ENCODE peak calls at places on chromosome X, in five cellular contexts. Q, M, A, C and H are unnamed samples.

GRCh38 chrX:106898462-106898861 is 4.7 kb downstream of the RIPPLY1 start:
- DNase-seq in A (peak), C (peak), Q (no peak), M (peak), H (peak)

GRCh38 chrX:16278927-16279326 is 111.6 kb downstream of the MAGEB17 start:
- DNase-seq in A (no peak), C (no peak), M (no peak), Q (peak), H (peak)

GRCh38 chrX:154002215-154002719 is 17.4 kb downstream of the IRAK1 start:
- DNase-seq in A (peak), M (peak), C (peak), Q (no peak), H (peak)

GRCh38 chrX:102979536-102979935 is 42.5 kb downstream of the RAB40AL start:
- DNase-seq in M (no peak), Q (no peak), C (no peak), A (no peak), H (no peak)

GRCh38 chrX:153520286-153520917 is 3.0 kb downstream of the ATP2B3 start:
- DNase-seq in C (no peak), A (no peak), Q (no peak), M (no peak), H (no peak)

GRCh38 chrX:1391370-1391706 is 575 bp downstream of the SLC25A6 start:
- DNase-seq in A (no peak), Q (peak), M (no peak), C (no peak), H (no peak)

GRCh38 chrX:30935985-30936384 is 46.9 kb upstream of the TAB3 start:
- DNase-seq in A (peak), C (no peak), Q (peak), M (no peak), H (peak)

GRCh38 chrX:29662759-29663503 is 552.4 kb upstream of the MAGEB2 start:
- DNase-seq in A (no peak), Q (no peak), C (no peak), M (no peak), H (no peak)

GRCh38 chrX:19560611-19561010 is 45.3 kb upstream of the MAP3K15 start:
- DNase-seq in C (no peak), Q (no peak), M (no peak), A (no peak), H (no peak)

GRCh38 chrX:153844509-153845082 is 14.3 kb upstream of the PDZD4 start:
- DNase-seq in Q (peak), M (no peak), A (no peak), C (no peak), H (no peak)

GRCh38 chrX:110310896-110311295 is 7.0 kb downstream of the AMMECR1 start:
- DNase-seq in A (no peak), Q (no peak), M (no peak), C (no peak), H (no peak)

GRCh38 chrX:88903989-88904718 is 157.1 kb downstream of the CPXCR1 start:
- DNase-seq in A (no peak), C (no peak), Q (no peak), M (no peak), H (peak)

GRCh38 chrX:97787849-97788248 is 904.1 kb downstream of the RPA4 start:
- DNase-seq in C (no peak), Q (no peak), A (no peak), M (no peak), H (no peak)